ENCODE peak calls at places on chromosomes 1 and 21, in four cellular contexts. Q is RWPE2, K is lower lobe of right lung, Z is neural progenitor cell. J is an unnamed sample.

GRCh38 chr1:228842094-228842775 is 107.0 kb downstream of the RHOU start:
- DNase-seq in Q (no peak), K (no peak), Z (no peak), J (no peak)

GRCh38 chr1:100448371-100448770 is 89.6 kb upstream of the GPR88 start:
- DNase-seq in Q (no peak), K (no peak), Z (no peak), J (no peak)

GRCh38 chr1:31568895-31569655 is 7.2 kb upstream of the TINAGL1 start:
- DNase-seq in Q (no peak), K (peak; percentile 80), Z (no peak), J (peak; percentile 83)

GRCh38 chr1:89350298-89350697 is 13.6 kb upstream of the GBP6 start:
- DNase-seq in Q (no peak), K (no peak), Z (no peak), J (no peak)

GRCh38 chr1:151514366-151514765 is 3.2 kb downstream of the CGN start:
- DNase-seq in Q (no peak), K (no peak), Z (no peak), J (no peak)

GRCh38 chr1:11838349-11839272 is 9.0 kb downstream of the NPPA start:
- DNase-seq in Q (no peak), K (peak; percentile 84), Z (peak; percentile 73), J (peak; percentile 69)

GRCh38 chr1:162710349-162710748 is 78.1 kb downstream of the DDR2 start:
- DNase-seq in Q (no peak), K (no peak), Z (no peak), J (no peak)

GRCh38 chr21:15332572-15332971 is 267.8 kb upstream of the NRIP1 start:
- DNase-seq in Q (no peak), K (no peak), Z (no peak), J (no peak)

GRCh38 chr1:15148975-15149374 is 4.6 kb upstream of the TMEM51 start:
- DNase-seq in Q (no peak), K (no peak), Z (no peak), J (no peak)

GRCh38 chr1:153577624-153578051 is 12.0 kb upstream of the S100A2 start:
- DNase-seq in Q (no peak), K (peak; percentile 53), Z (no peak), J (no peak)

GRCh38 chr1:10459185-10459584 is 9.4 kb downstream of the CORT start:
- DNase-seq in Q (no peak), K (no peak), Z (no peak), J (no peak)

GRCh38 chr1:174169342-174169741 is 10.0 kb downstream of the RABGAP1L start:
- DNase-seq in Q (no peak), K (no peak), Z (no peak), J (no peak)

GRCh38 chr21:36229181-36229580 is 72.6 kb downstream of the DOP1B start:
- DNase-seq in Q (no peak), K (no peak), Z (no peak), J (no peak)

GRCh38 chr21:15839026-15839425 is 109.2 kb downstream of the USP25 start:
- DNase-seq in Q (no peak), K (no peak), Z (no peak), J (no peak)

GRCh38 chr1:197464039-197464438 is 196.0 kb downstream of the CRB1 start:
- DNase-seq in Q (no peak), K (no peak), Z (peak; percentile 11), J (no peak)

GRCh38 chr1:84998642-84999280 is 1.8 kb upstream of the MCOLN2 start:
- DNase-seq in Q (no peak), K (no peak), Z (peak; percentile 37), J (no peak)

GRCh38 chr21:44333701-44334636 is 5.2 kb downstream of the CFAP410 start:
- DNase-seq in Q (no peak), K (no peak), Z (no peak), J (no peak)

GRCh38 chr21:18164933-18165332 is 79.7 kb upstream of the CHODL start:
- DNase-seq in Q (no peak), K (no peak), Z (peak; percentile 9), J (no peak)

GRCh38 chr1:51998007-51998406 is 7.5 kb upstream of the RAB3B start:
- DNase-seq in Q (no peak), K (no peak), Z (no peak), J (no peak)

GRCh38 chr1:166089804-166090203 is 77.0 kb downstream of the FAM78B start:
- DNase-seq in Q (no peak), K (no peak), Z (no peak), J (no peak)

GRCh38 chr21:37580690-37581089 is 214.1 kb downstream of the DYRK1A start:
- DNase-seq in Q (no peak), K (no peak), Z (no peak), J (no peak)

GRCh38 chr1:193221641-193222040 is 35.2 kb upstream of the B3GALT2 start:
- DNase-seq in Q (no peak), K (no peak), Z (no peak), J (no peak)

GRCh38 chr1:168469690-168470089 is 74.1 kb downstream of the XCL2 start:
- DNase-seq in Q (no peak), K (no peak), Z (no peak), J (peak; percentile 80)

GRCh38 chr21:41678016-41678935 is 88.6 kb downstream of the RIPK4 start:
- DNase-seq in Q (peak; percentile 91), K (peak; percentile 67), Z (no peak), J (no peak)

GRCh38 chr1:209704584-209704983 is at the start of gene HSD11B1:
- DNase-seq in Q (no peak), K (peak; percentile 61), Z (no peak), J (peak; percentile 71)

GRCh38 chr1:150720098-150720497 is 597 bp downstream of the HORMAD1 start:
- DNase-seq in Q (no peak), K (no peak), Z (no peak), J (no peak)

GRCh38 chr1:21865609-21865942 is 53.5 kb downstream of the LDLRAD2 start:
- DNase-seq in Q (no peak), K (no peak), Z (no peak), J (no peak)

GRCh38 chr1:46484783-46485490 is 4.7 kb upstream of the DMBX1 start:
- DNase-seq in Q (peak; percentile 28), K (no peak), Z (no peak), J (no peak)

GRCh38 chr1:7405844-7406500 is 365.1 kb upstream of the VAMP3 start:
- DNase-seq in Q (no peak), K (no peak), Z (no peak), J (no peak)

GRCh38 chr1:72037745-72038343 is 244.5 kb downstream of the NEGR1 start:
- DNase-seq in Q (no peak), K (no peak), Z (peak; percentile 71), J (no peak)

GRCh38 chr1:19096036-19096833 is 113.8 kb downstream of the UBR4 start:
- DNase-seq in Q (no peak), K (peak; percentile 66), Z (peak; percentile 61), J (no peak)

GRCh38 chr1:92399076-92399475 is 87.6 kb downstream of the GFI1 start:
- DNase-seq in Q (no peak), K (no peak), Z (no peak), J (no peak)

GRCh38 chr1:183218039-183218618 is 32.1 kb downstream of the LAMC2 start:
- DNase-seq in Q (no peak), K (no peak), Z (no peak), J (peak; percentile 53)

GRCh38 chr1:172135076-172135672 is 285.3 kb upstream of the C1orf105 start:
- DNase-seq in Q (no peak), K (no peak), Z (peak; percentile 31), J (no peak)

GRCh38 chr1:33903210-33903589 is 39.3 kb downstream of the HMGB4 start:
- DNase-seq in Q (no peak), K (no peak), Z (no peak), J (no peak)

GRCh38 chr1:50656931-50657330 is 233.7 kb upstream of the DMRTA2 start:
- DNase-seq in Q (no peak), K (no peak), Z (no peak), J (no peak)

GRCh38 chr1:184684285-184685077 is 70.2 kb downstream of the EDEM3 start:
- DNase-seq in Q (no peak), K (no peak), Z (no peak), J (peak; percentile 33)

GRCh38 chr1:204927673-204928641 is 57.3 kb downstream of the NFASC start:
- DNase-seq in Q (no peak), K (no peak), Z (no peak), J (no peak)

GRCh38 chr1:178500091-178500770 is 3.5 kb upstream of the CLEC20A start:
- DNase-seq in Q (no peak), K (no peak), Z (peak; percentile 25), J (no peak)
- TF ChIP-seq CTCF in Q (no peak), K (peak; percentile 13), Z (peak; percentile 35), J (no peak)

DNA sequence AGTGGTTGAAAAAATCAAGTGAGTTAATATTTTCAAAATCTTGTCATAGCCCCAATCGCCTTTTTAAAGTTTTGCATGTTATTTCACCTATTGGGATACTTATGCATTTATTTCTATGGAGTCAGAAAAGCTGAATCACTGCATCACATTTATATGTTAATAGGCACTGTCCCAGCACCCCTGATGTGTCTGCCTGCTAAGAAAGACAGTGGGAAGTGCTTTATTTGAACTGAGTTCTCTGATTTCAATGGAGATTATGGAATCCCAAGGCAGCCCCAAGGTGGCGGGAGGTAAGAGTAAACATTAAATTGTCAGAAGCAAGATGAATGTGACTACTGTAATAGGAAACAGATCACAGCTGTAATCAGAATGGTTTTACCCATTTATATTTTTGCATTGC is 2225.7 kb downstream of the NCAM2 start:
- DNase-seq in Q (no peak), K (no peak), Z (peak; percentile 16), J (no peak)
- H3K9me3 ChIP-seq in Q (no peaks in the 10 kb centered on the region), K (no peaks in the 10 kb centered on the region), Z (no peaks in the 10 kb centered on the region), J (no peaks in the 10 kb centered on the region)

GRCh38 chr21:21200103-21200938 is 202.1 kb downstream of the NCAM2 start:
- DNase-seq in Q (peak; percentile 61), K (no peak), Z (no peak), J (peak; percentile 31)
- H3K4me3 ChIP-seq in Q (no peak overlapping the region), K (peak overlapping the region; percentile 4), Z (no peak overlapping the region), J (peak overlapping the region; percentile 34)

GRCh38 chr1:102834688-102835320 is 273.5 kb downstream of the COL11A1 start:
- DNase-seq in Q (no peak), K (no peak), Z (no peak), J (no peak)
- TF ChIP-seq CTCF in Q (no peak), K (no peak), Z (no peak), J (no peak)

GRCh38 chr1:114377356-114377755 is 133.6 kb downstream of the TRIM33 start:
- DNase-seq in Q (no peak), K (no peak), Z (no peak), J (no peak)
- H3K9me3 ChIP-seq in Q (no peaks in the 10 kb centered on the region), K (peaks cover 22% of the 10 kb centered on the region), Z (peaks cover 26% of the 10 kb centered on the region), J (peaks cover 27% of the 10 kb centered on the region)

GRCh38 chr1:28437924-28438699 is 67.7 kb upstream of the RCC1 start:
- DNase-seq in Q (peak; percentile 93), K (peak; percentile 84), Z (peak; percentile 58), J (peak; percentile 62)
- H3K4me3 ChIP-seq in Q (peak overlapping the region; percentile 15), K (peak overlapping the region; percentile 48), Z (no peak overlapping the region), J (peak overlapping the region; percentile 58)

GRCh38 chr1:28719332-28719619 is 17.5 kb upstream of the YTHDF2 start:
- DNase-seq in Q (no peak), K (no peak), Z (no peak), J (no peak)
- TF ChIP-seq CTCF in Q (no peak), K (no peak), Z (no peak), J (no peak)

J was measured in left ventricle myocardium inferior.